ENCODE peak calls at places on chromosomes 7 and 10, in ten cellular contexts. Z is prostate gland, I is A549, A is transverse colon, J is heart left ventricle, L is thyroid gland, N is Peyer's patch, V is uterus, X is stomach, E is vagina. F is an unnamed sample.

GRCh38 chr7:105677803-105678583 is 96.7 kb upstream of the EFCAB10 start:
- DNase-seq in Z (no peak), I (no peak), A (peak; percentile 68), J (peak; percentile 31), L (peak; percentile 46), N (no peak), V (no peak), X (peak; percentile 56), E (no peak), F (no peak)

GRCh38 chr7:98831641-98832221 is 38.1 kb downstream of the TMEM130 start:
- DNase-seq in Z (no peak), I (no peak), A (peak; percentile 12), J (no peak), L (no peak), N (no peak), V (no peak), X (no peak), E (no peak), F (no peak)

GRCh38 chr7:142185069-142185468 is 72.8 kb downstream of the PRSS58 start:
- DNase-seq in Z (no peak), I (no peak), A (no peak), J (no peak), L (no peak), N (no peak), V (no peak), X (no peak), E (no peak), F (no peak)

GRCh38 chr7:12951397-12951801 is 264.0 kb downstream of the ARL4A start:
- DNase-seq in Z (no peak), I (peak; percentile 62), A (no peak), J (no peak), L (no peak), N (no peak), V (no peak), X (no peak), E (no peak), F (no peak)

GRCh38 chr10:58438340-58438739 is 53.1 kb downstream of the TFAM start:
- DNase-seq in Z (no peak), I (no peak), A (no peak), J (no peak), L (no peak), N (no peak), V (no peak), X (no peak), E (no peak), F (no peak)

GRCh38 chr7:84025332-84025927 is 169.2 kb downstream of the SEMA3A start:
- DNase-seq in Z (no peak), I (peak; percentile 25), A (no peak), J (peak; percentile 20), L (no peak), N (no peak), V (no peak), X (no peak), E (no peak), F (no peak)

GRCh38 chr7:16564909-16565426 is 38.3 kb downstream of the LRRC72 start:
- DNase-seq in Z (no peak), I (peak; percentile 59), A (no peak), J (no peak), L (peak; percentile 13), N (no peak), V (no peak), X (no peak), E (no peak), F (no peak)

GRCh38 chr7:365593-365992 is 75.6 kb downstream of the FOXL3 start:
- DNase-seq in Z (no peak), I (no peak), A (no peak), J (no peak), L (no peak), N (peak; percentile 22), V (no peak), X (no peak), E (no peak), F (peak; percentile 6)

GRCh38 chr7:64830926-64831325 is 36.7 kb downstream of the ZNF138 start:
- DNase-seq in Z (no peak), I (no peak), A (no peak), J (no peak), L (no peak), N (no peak), V (no peak), X (no peak), E (no peak), F (no peak)
- H3K4me1 ChIP-seq in Z (no peaks in the 10 kb centered on the region), I (no peaks in the 10 kb centered on the region), A (no peaks in the 10 kb centered on the region), J (no peaks in the 10 kb centered on the region), L (no peaks in the 10 kb centered on the region), N (no peaks in the 10 kb centered on the region), V (no peaks in the 10 kb centered on the region), X (no peaks in the 10 kb centered on the region), E (no peaks in the 10 kb centered on the region), F (no peaks in the 10 kb centered on the region)

DNA sequence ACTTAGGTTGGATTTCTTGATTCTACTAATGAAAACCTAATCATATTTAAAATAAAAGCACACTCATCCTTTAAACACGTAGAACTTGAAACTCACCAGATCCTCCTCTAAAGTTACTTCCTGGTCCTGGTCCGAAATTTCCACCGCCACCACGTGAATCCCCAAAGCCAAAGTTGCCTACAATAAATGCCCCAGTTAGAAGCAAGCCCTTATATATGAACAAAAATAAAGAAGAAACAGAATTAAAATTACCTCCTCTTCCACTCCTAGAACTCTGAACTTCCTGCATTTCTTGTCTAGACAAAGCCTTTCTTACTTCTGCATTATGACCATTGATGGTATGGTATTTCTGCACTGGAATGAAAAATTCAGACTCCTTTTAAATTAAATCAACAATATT is 4.2 kb downstream of the HNRNPA2B1 start:
- DNase-seq in Z (no peak), I (no peak), A (no peak), J (no peak), L (no peak), N (no peak), V (no peak), X (no peak), E (no peak), F (no peak)
- TF ChIP-seq POLR2A in Z (no peak), I (no peak), A (no peak), J (no peak), L (no peak), N (no peak), V (no peak), X (no peak), E (no peak), F (no peak)

GRCh38 chr10:103780242-103781149 is 74.9 kb downstream of the SH3PXD2A start:
- DNase-seq in Z (peak; percentile 52), I (no peak), A (no peak), J (no peak), L (no peak), N (no peak), V (no peak), X (no peak), E (no peak), F (no peak)
- H3K4me1 ChIP-seq in Z (no peaks in the 10 kb centered on the region), I (peaks cover 15% of the 10 kb centered on the region), A (peaks cover 26% of the 10 kb centered on the region), J (peaks cover 9% of the 10 kb centered on the region), L (no peaks in the 10 kb centered on the region), N (peaks cover 2% of the 10 kb centered on the region), V (no peaks in the 10 kb centered on the region), X (peaks cover 40% of the 10 kb centered on the region), E (peaks cover 76% of the 10 kb centered on the region), F (peaks cover 17% of the 10 kb centered on the region)

GRCh38 chr7:101319401-101319800 is 2.2 kb downstream of the IFT22 start:
- DNase-seq in Z (no peak), I (no peak), A (no peak), J (no peak), L (no peak), N (no peak), V (no peak), X (no peak), E (no peak), F (no peak)

GRCh38 chr7:101321491-101322401 is at the start of gene IFT22:
- DNase-seq in Z (peak; percentile 92), I (peak; percentile 86), A (peak; percentile 92), J (peak; percentile 95), L (peak; percentile 95), N (peak; percentile 90), V (peak; percentile 88), X (peak; percentile 92), E (no peak), F (peak; percentile 97)
- TF ChIP-seq POLR2A in Z (no peak), I (peak; percentile 63), A (peak; percentile 51), J (no peak), L (peak; percentile 74), N (peak; percentile 37), V (peak; percentile 46), X (no peak), E (no peak), F (peak; percentile 65)

GRCh38 chr7:45037876-45038275 is 37.9 kb downstream of the CCM2 start:
- DNase-seq in Z (no peak), I (no peak), A (no peak), J (no peak), L (no peak), N (no peak), V (no peak), X (no peak), E (no peak), F (no peak)

GRCh38 chr7:45036317-45036716 is 36.3 kb downstream of the CCM2 start:
- DNase-seq in Z (no peak), I (no peak), A (no peak), J (no peak), L (no peak), N (no peak), V (no peak), X (no peak), E (no peak), F (no peak)

GRCh38 chr7:45035371-45035770 is 35.4 kb downstream of the CCM2 start:
- DNase-seq in Z (no peak), I (no peak), A (no peak), J (no peak), L (no peak), N (no peak), V (no peak), X (no peak), E (no peak), F (no peak)

GRCh38 chr7:45036801-45037200 is 36.8 kb downstream of the CCM2 start:
- DNase-seq in Z (no peak), I (no peak), A (no peak), J (no peak), L (no peak), N (no peak), V (no peak), X (no peak), E (no peak), F (no peak)

GRCh38 chr7:45035909-45036308 is 35.9 kb downstream of the CCM2 start:
- DNase-seq in Z (peak; percentile 14), I (no peak), A (no peak), J (no peak), L (no peak), N (no peak), V (no peak), X (no peak), E (no peak), F (no peak)
- H3K4me1 ChIP-seq in Z (no peaks in the 10 kb centered on the region), I (peaks cover 14% of the 10 kb centered on the region), A (peaks cover 9% of the 10 kb centered on the region), J (no peaks in the 10 kb centered on the region), L (no peaks in the 10 kb centered on the region), N (no peaks in the 10 kb centered on the region), V (no peaks in the 10 kb centered on the region), X (peaks cover 4% of the 10 kb centered on the region), E (peaks cover 46% of the 10 kb centered on the region), F (peaks cover 7% of the 10 kb centered on the region)